ENCODE peak calls at places on chromosomes 13 and 19, in nine cellular contexts. X is epithelial cell of esophagus; G is left lung; I is AG04450; C is stimulated activated CD8-positive, alpha-beta memory T cell treated with anti-CD3 and anti-CD28 coated beads, Interleukin-15, amount 100 ng/mL, for 24 hours; O is cardiac muscle cell; B is osteocyte; J is left ventricle myocardium inferior; T is progenitor cell of endocrine pancreas. N is an unnamed sample.

GRCh38 chr13:24271611-24272451 is 37.5 kb upstream of the C1QTNF9 start:
- DNase-seq in X (peak; percentile 49), G (peak; percentile 88), I (peak; percentile 45), C (no peak), O (peak; percentile 90), B (no peak), J (peak; percentile 75), T (no peak), N (peak; percentile 93)

GRCh38 chr19:14475251-14476073 is at the start of gene PTGER1:
- DNase-seq in X (peak; percentile 37), G (peak; percentile 74), I (no peak), C (no peak), O (peak; percentile 35), B (no peak), J (no peak), T (no peak), N (no peak)

GRCh38 chr13:44972956-44973581 is 16.2 kb downstream of the NUFIP1 start:
- DNase-seq in X (peak; percentile 39), G (no peak), I (no peak), C (no peak), O (peak; percentile 58), B (no peak), J (no peak), T (no peak), N (no peak)

GRCh38 chr19:42095814-42096230 is 19.9 kb downstream of the ZNF574 start:
- DNase-seq in X (no peak), G (no peak), I (no peak), C (no peak), O (no peak), B (no peak), J (no peak), T (peak; percentile 29), N (no peak)

GRCh38 chr19:3196064-3196932 is 10.6 kb downstream of the NCLN start:
- DNase-seq in X (no peak), G (peak; percentile 64), I (no peak), C (no peak), O (no peak), B (no peak), J (no peak), T (no peak), N (peak; percentile 26)

GRCh38 chr13:74258951-74259350 is 124.7 kb upstream of the KLF12 start:
- DNase-seq in X (no peak), G (no peak), I (no peak), C (no peak), O (no peak), B (no peak), J (no peak), T (no peak), N (no peak)

GRCh38 chr19:4524808-4525562 is 6.7 kb upstream of the PLIN4 start:
- DNase-seq in X (peak; percentile 52), G (peak; percentile 90), I (no peak), C (peak; percentile 40), O (peak; percentile 61), B (no peak), J (peak; percentile 58), T (peak; percentile 51), N (peak; percentile 79)

GRCh38 chr19:17329061-17329767 is 5.4 kb downstream of the ANO8 start:
- DNase-seq in X (no peak), G (no peak), I (no peak), C (no peak), O (no peak), B (no peak), J (no peak), T (no peak), N (no peak)

GRCh38 chr13:27852491-27852890 is 60.2 kb downstream of the GSX1 start:
- DNase-seq in X (no peak), G (no peak), I (no peak), C (no peak), O (no peak), B (no peak), J (no peak), T (no peak), N (no peak)

GRCh38 chr19:57934820-57935665 is at the start of gene ZNF418:
- DNase-seq in X (peak; percentile 90), G (peak; percentile 79), I (peak; percentile 43), C (no peak), O (peak; percentile 89), B (peak; percentile 85), J (peak; percentile 42), T (peak; percentile 21), N (peak; percentile 67)

GRCh38 chr13:43444085-43444484 is 342.7 kb downstream of the ENOX1 start:
- DNase-seq in X (no peak), G (no peak), I (no peak), C (no peak), O (no peak), B (no peak), J (no peak), T (no peak), N (no peak)

GRCh38 chr13:48590141-48590863 is 57.4 kb upstream of the RCBTB2 start:
- DNase-seq in X (no peak), G (no peak), I (no peak), C (no peak), O (no peak), B (no peak), J (no peak), T (no peak), N (no peak)

GRCh38 chr19:45515081-45515624 is 7.9 kb downstream of the VASP start:
- DNase-seq in X (no peak), G (peak; percentile 87), I (no peak), C (no peak), O (no peak), B (no peak), J (peak; percentile 58), T (no peak), N (no peak)

GRCh38 chr13:68190826-68191225 is 960.7 kb upstream of the PCDH9 start:
- DNase-seq in X (peak; percentile 97), G (no peak), I (no peak), C (no peak), O (no peak), B (no peak), J (no peak), T (no peak), N (no peak)